ENCODE peak calls at places on chromosome 14, in six cellular contexts. P is cardiac muscle cell; Z is effector memory CD4-positive, alpha-beta T cell; D is choroid plexus epithelial cell; F is small intestine; G is MG63. W is an unnamed sample.

GRCh38 chr14:88792572-88793258 is at the start of gene EML5:
- DNase-seq in P (peak; percentile 91), Z (peak; percentile 72), D (peak; percentile 55), F (peak; percentile 86), G (peak; percentile 59), W (peak; percentile 68)

GRCh38 chr14:80456200-80456599 is 244.9 kb upstream of the DIO2 start:
- DNase-seq in P (no peak), Z (no peak), D (peak; percentile 42), F (no peak), G (no peak), W (no peak)

GRCh38 chr14:36221097-36221496 is 44.6 kb upstream of the PTCSC3 start:
- DNase-seq in P (no peak), Z (no peak), D (no peak), F (no peak), G (no peak), W (no peak)

GRCh38 chr14:86683525-86683924 is 1153.6 kb downstream of the FLRT2 start:
- DNase-seq in P (no peak), Z (no peak), D (no peak), F (no peak), G (no peak), W (no peak)

GRCh38 chr14:75295061-75295461 is 16.4 kb downstream of the FOS start:
- DNase-seq in P (peak; percentile 40), Z (no peak), D (peak; percentile 63), F (peak; percentile 90), G (peak; percentile 17), W (peak; percentile 68)

GRCh38 chr14:70317969-70318634 is 41.4 kb downstream of the COX16 start:
- DNase-seq in P (peak; percentile 71), Z (no peak), D (peak; percentile 88), F (peak; percentile 89), G (peak; percentile 5), W (peak; percentile 39)

GRCh38 chr14:37903561-37904191 is 304.0 kb upstream of the SSTR1 start:
- DNase-seq in P (peak; percentile 55), Z (no peak), D (peak; percentile 75), F (peak; percentile 62), G (no peak), W (peak; percentile 77)

GRCh38 chr14:31827325-31827724 is 249.8 kb upstream of the ARHGAP5 start:
- DNase-seq in P (no peak), Z (no peak), D (no peak), F (no peak), G (no peak), W (no peak)

GRCh38 chr14:37056473-37056872 is 115.9 kb downstream of the SLC25A21 start:
- DNase-seq in P (no peak), Z (no peak), D (peak; percentile 97), F (no peak), G (peak; percentile 86), W (peak; percentile 22)

GRCh38 chr14:48723841-48724495 is 862.2 kb downstream of the RPS29 start:
- DNase-seq in P (no peak), Z (no peak), D (no peak), F (no peak), G (no peak), W (no peak)

GRCh38 chr14:86057018-86057667 is 527.2 kb downstream of the FLRT2 start:
- DNase-seq in P (peak; percentile 63), Z (no peak), D (peak; percentile 62), F (no peak), G (no peak), W (peak; percentile 58)

GRCh38 chr14:96252323-96253052 is 3.5 kb upstream of the BDKRB1 start:
- DNase-seq in P (no peak), Z (no peak), D (no peak), F (no peak), G (no peak), W (no peak)

GRCh38 chr14:70002589-70003240 is 123.5 kb downstream of the SMOC1 start:
- DNase-seq in P (no peak), Z (no peak), D (peak; percentile 96), F (no peak), G (no peak), W (no peak)

GRCh38 chr14:101445278-101445677 is 116.0 kb upstream of the DIO3 start:
- DNase-seq in P (no peak), Z (no peak), D (no peak), F (no peak), G (no peak), W (no peak)

GRCh38 chr14:105138021-105138541 is 30.5 kb downstream of the JAG2 start:
- DNase-seq in P (no peak), Z (no peak), D (no peak), F (no peak), G (no peak), W (no peak)

GRCh38 chr14:101481557-101481956 is 79.7 kb upstream of the DIO3 start:
- DNase-seq in P (no peak), Z (no peak), D (no peak), F (no peak), G (no peak), W (no peak)

GRCh38 chr14:56501909-56502530 is 77.6 kb upstream of the TMEM260 start:
- DNase-seq in P (no peak), Z (no peak), D (no peak), F (no peak), G (no peak), W (no peak)

GRCh38 chr14:39442293-39442692 is 10.1 kb upstream of the FBXO33 start:
- DNase-seq in P (no peak), Z (no peak), D (no peak), F (no peak), G (no peak), W (no peak)

GRCh38 chr14:83764656-83765055 is 1765.3 kb upstream of the FLRT2 start:
- DNase-seq in P (no peak), Z (no peak), D (no peak), F (no peak), G (no peak), W (no peak)

GRCh38 chr14:79613625-79614024 is 597.7 kb downstream of the DIO2 start:
- DNase-seq in P (no peak), Z (no peak), D (no peak), F (no peak), G (no peak), W (no peak)

GRCh38 chr14:52112336-52113018 is 43.6 kb upstream of the NID2 start:
- DNase-seq in P (no peak), Z (no peak), D (peak; percentile 47), F (no peak), G (peak; percentile 33), W (no peak)

GRCh38 chr14:91511014-91511466 is 930 bp upstream of the PPP4R3A start:
- DNase-seq in P (no peak), Z (no peak), D (peak; percentile 31), F (no peak), G (no peak), W (no peak)

GRCh38 chr14:100842799-100843198 is 16.9 kb downstream of the MEG3 start:
- DNase-seq in P (no peak), Z (no peak), D (peak; percentile 88), F (no peak), G (peak; percentile 54), W (no peak)

GRCh38 chr14:104892517-104893434 is 27.7 kb downstream of the CEP170B start:
- DNase-seq in P (no peak), Z (no peak), D (peak; percentile 11), F (no peak), G (no peak), W (no peak)

GRCh38 chr14:103273145-103273846 is 60.7 kb upstream of the EIF5 start:
- DNase-seq in P (no peak), Z (no peak), D (no peak), F (peak; percentile 62), G (no peak), W (no peak)
- H3K4me3 ChIP-seq in P (no peak overlapping the region), Z (no peak overlapping the region), D (no peak overlapping the region), F (peak overlapping the region; percentile 74), G (no peak overlapping the region), W (no peak overlapping the region)

GRCh38 chr14:21846227-21846885 is 172.7 kb upstream of the OR4E1 start:
- DNase-seq in P (peak; percentile 50), Z (peak; percentile 53), D (peak; percentile 20), F (peak; percentile 21), G (peak; percentile 2), W (peak; percentile 72)

GRCh38 chr14:21852775-21853174 is 179.2 kb upstream of the OR4E1 start:
- DNase-seq in P (no peak), Z (no peak), D (no peak), F (no peak), G (no peak), W (no peak)

DNA sequence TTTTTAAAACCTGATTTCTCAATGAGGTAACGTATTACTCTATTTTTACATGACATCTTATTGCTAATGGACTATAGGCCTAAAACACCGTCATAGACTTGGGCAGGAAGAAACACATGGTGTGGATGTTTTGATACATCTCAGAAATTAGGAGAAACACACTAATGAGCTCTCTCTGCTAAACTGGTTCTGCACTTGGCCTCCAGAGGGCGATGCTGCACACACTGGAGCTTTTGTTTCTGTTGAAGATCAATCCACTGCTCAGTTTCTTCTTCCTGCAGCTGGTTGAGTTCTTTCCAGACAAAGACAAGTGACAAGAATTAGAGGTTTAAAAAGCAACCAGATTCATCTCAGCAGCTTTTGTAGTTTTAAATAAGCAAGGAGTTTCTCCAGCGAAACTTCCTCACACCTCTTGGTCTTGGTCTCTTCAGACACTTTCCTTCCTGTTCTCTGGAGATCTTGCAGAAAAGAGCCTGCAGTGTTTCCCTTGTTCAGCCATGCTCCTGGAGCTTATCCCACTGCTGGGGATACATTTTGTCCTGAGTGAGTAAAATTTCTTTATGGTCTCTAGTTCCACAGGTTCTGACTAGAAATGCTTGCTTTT is 178.5 kb upstream of the OR4E1 start:
- DNase-seq in P (peak; percentile 71), Z (peak; percentile 46), D (peak; percentile 53), F (peak; percentile 41), G (no peak), W (peak; percentile 71)
- H3K4me3 ChIP-seq in P (no peak overlapping the region), Z (no peak overlapping the region), D (no peak overlapping the region), F (no peak overlapping the region), G (no peak overlapping the region), W (no peak overlapping the region)

DNA sequence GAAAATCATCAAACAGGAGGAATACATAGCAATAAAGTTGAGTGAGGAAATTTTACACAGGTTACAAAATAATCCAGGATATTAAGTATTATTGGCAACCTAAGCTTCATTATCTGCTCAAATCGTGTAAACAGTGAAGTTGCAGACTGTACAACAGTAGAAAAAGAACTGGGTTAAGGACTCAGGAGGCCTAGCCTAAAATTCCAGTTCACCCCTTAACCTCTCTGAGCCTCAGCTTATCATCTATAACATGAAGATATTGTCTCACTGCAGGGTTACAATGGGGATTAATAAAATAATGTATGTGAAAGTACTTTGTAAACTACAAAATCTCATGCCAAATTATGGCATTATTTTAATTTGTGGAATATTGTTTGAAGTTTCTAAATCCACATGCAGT is 26.0 kb downstream of the DDHD1 start:
- DNase-seq in P (no peak), Z (no peak), D (no peak), F (no peak), G (no peak), W (no peak)
- H3K4me3 ChIP-seq in P (no peak overlapping the region), Z (no peak overlapping the region), D (no peak overlapping the region), F (no peak overlapping the region), G (no peak overlapping the region), W (no peak overlapping the region)

GRCh38 chr14:30214014-30214413 is 286.4 kb upstream of the PRKD1 start:
- DNase-seq in P (no peak), Z (no peak), D (peak; percentile 57), F (no peak), G (no peak), W (no peak)

GRCh38 chr14:30209136-30209535 is 281.5 kb upstream of the PRKD1 start:
- DNase-seq in P (no peak), Z (no peak), D (no peak), F (no peak), G (no peak), W (no peak)

GRCh38 chr14:30210630-30211029 is 283.0 kb upstream of the PRKD1 start:
- DNase-seq in P (no peak), Z (no peak), D (no peak), F (no peak), G (no peak), W (no peak)

GRCh38 chr14:30211326-30211725 is 283.7 kb upstream of the PRKD1 start:
- DNase-seq in P (no peak), Z (no peak), D (peak; percentile 39), F (no peak), G (no peak), W (no peak)

GRCh38 chr14:30214456-30215090 is 286.9 kb upstream of the PRKD1 start:
- DNase-seq in P (peak; percentile 66), Z (no peak), D (peak; percentile 90), F (peak; percentile 23), G (no peak), W (peak; percentile 72)
- H3K4me3 ChIP-seq in P (no peak overlapping the region), Z (no peak overlapping the region), D (peak overlapping the region; percentile 33), F (no peak overlapping the region), G (no peak overlapping the region), W (no peak overlapping the region)